ENCODE peak calls at places on chromosomes 5 and 9, in six cellular contexts. One of them, this sample, is unnamed.

GRCh38 chr9:27835286-27835685 is 262.0 kb upstream of the C9orf72 start:
- DNase-seq in stimulated activated CD8-positive, alpha-beta memory T cell treated with anti-CD3 and anti-CD28 coated beads, Interleukin-2, amount 100 ng/mL, for 48 hours: no peak
- DNase-seq in T-helper 1 cell: no peak
- DNase-seq in heart left ventricle: no peak
- DNase-seq in iris pigment epithelial cell: no peak
- DNase-seq in RPMI8226: no peak
- DNase-seq in this sample: no peak

GRCh38 chr9:15135167-15135792 is 171.7 kb downstream of the TTC39B start:
- DNase-seq in stimulated activated CD8-positive, alpha-beta memory T cell treated with anti-CD3 and anti-CD28 coated beads, Interleukin-2, amount 100 ng/mL, for 48 hours: peak; percentile 11
- DNase-seq in T-helper 1 cell: peak; percentile 18
- DNase-seq in heart left ventricle: peak; percentile 44
- DNase-seq in iris pigment epithelial cell: peak; percentile 72
- DNase-seq in RPMI8226: peak; percentile 53
- DNase-seq in this sample: peak; percentile 73

GRCh38 chr9:97934321-97935115 is 3.5 kb downstream of the HEMGN start:
- DNase-seq in stimulated activated CD8-positive, alpha-beta memory T cell treated with anti-CD3 and anti-CD28 coated beads, Interleukin-2, amount 100 ng/mL, for 48 hours: no peak
- DNase-seq in T-helper 1 cell: no peak
- DNase-seq in heart left ventricle: no peak
- DNase-seq in iris pigment epithelial cell: no peak
- DNase-seq in RPMI8226: peak; percentile 4
- DNase-seq in this sample: no peak

GRCh38 chr9:137433349-137433915 is 7.7 kb downstream of the ENTPD8 start:
- DNase-seq in stimulated activated CD8-positive, alpha-beta memory T cell treated with anti-CD3 and anti-CD28 coated beads, Interleukin-2, amount 100 ng/mL, for 48 hours: no peak
- DNase-seq in T-helper 1 cell: no peak
- DNase-seq in heart left ventricle: peak; percentile 28
- DNase-seq in iris pigment epithelial cell: no peak
- DNase-seq in RPMI8226: no peak
- DNase-seq in this sample: no peak

GRCh38 chr5:30156156-30156555 is 1037.3 kb upstream of the CDH6 start:
- DNase-seq in stimulated activated CD8-positive, alpha-beta memory T cell treated with anti-CD3 and anti-CD28 coated beads, Interleukin-2, amount 100 ng/mL, for 48 hours: no peak
- DNase-seq in T-helper 1 cell: no peak
- DNase-seq in heart left ventricle: no peak
- DNase-seq in iris pigment epithelial cell: no peak
- DNase-seq in RPMI8226: no peak
- DNase-seq in this sample: peak; percentile 33

GRCh38 chr9:111900081-111900805 is 3.6 kb downstream of the UGCG start:
- DNase-seq in stimulated activated CD8-positive, alpha-beta memory T cell treated with anti-CD3 and anti-CD28 coated beads, Interleukin-2, amount 100 ng/mL, for 48 hours: no peak
- DNase-seq in T-helper 1 cell: no peak
- DNase-seq in heart left ventricle: no peak
- DNase-seq in iris pigment epithelial cell: no peak
- DNase-seq in RPMI8226: no peak
- DNase-seq in this sample: no peak

GRCh38 chr9:108565651-108566378 is 290.0 kb downstream of the ACTL7B start:
- DNase-seq in stimulated activated CD8-positive, alpha-beta memory T cell treated with anti-CD3 and anti-CD28 coated beads, Interleukin-2, amount 100 ng/mL, for 48 hours: no peak
- DNase-seq in T-helper 1 cell: no peak
- DNase-seq in heart left ventricle: no peak
- DNase-seq in iris pigment epithelial cell: peak; percentile 80
- DNase-seq in RPMI8226: peak; percentile 51
- DNase-seq in this sample: peak; percentile 92

GRCh38 chr5:173557123-173557903 is 59.1 kb downstream of the BOD1 start:
- DNase-seq in stimulated activated CD8-positive, alpha-beta memory T cell treated with anti-CD3 and anti-CD28 coated beads, Interleukin-2, amount 100 ng/mL, for 48 hours: no peak
- DNase-seq in T-helper 1 cell: no peak
- DNase-seq in heart left ventricle: no peak
- DNase-seq in iris pigment epithelial cell: peak; percentile 16
- DNase-seq in RPMI8226: no peak
- DNase-seq in this sample: no peak

GRCh38 chr9:90848866-90849265 is 47.2 kb downstream of the SYK start:
- DNase-seq in stimulated activated CD8-positive, alpha-beta memory T cell treated with anti-CD3 and anti-CD28 coated beads, Interleukin-2, amount 100 ng/mL, for 48 hours: no peak
- DNase-seq in T-helper 1 cell: no peak
- DNase-seq in heart left ventricle: no peak
- DNase-seq in iris pigment epithelial cell: no peak
- DNase-seq in RPMI8226: no peak
- DNase-seq in this sample: no peak

GRCh38 chr9:3880851-3881250 is 355.1 kb upstream of the RFX3 start:
- DNase-seq in stimulated activated CD8-positive, alpha-beta memory T cell treated with anti-CD3 and anti-CD28 coated beads, Interleukin-2, amount 100 ng/mL, for 48 hours: no peak
- DNase-seq in T-helper 1 cell: no peak
- DNase-seq in heart left ventricle: no peak
- DNase-seq in iris pigment epithelial cell: peak; percentile 97
- DNase-seq in RPMI8226: no peak
- DNase-seq in this sample: peak; percentile 92

GRCh38 chr9:123375725-123376132 is 19.7 kb downstream of the CRB2 start:
- DNase-seq in stimulated activated CD8-positive, alpha-beta memory T cell treated with anti-CD3 and anti-CD28 coated beads, Interleukin-2, amount 100 ng/mL, for 48 hours: no peak
- DNase-seq in T-helper 1 cell: no peak
- DNase-seq in heart left ventricle: no peak
- DNase-seq in iris pigment epithelial cell: peak; percentile 26
- DNase-seq in RPMI8226: no peak
- DNase-seq in this sample: no peak

GRCh38 chr9:33263131-33263935 is 1.2 kb downstream of the BAG1 start:
- DNase-seq in stimulated activated CD8-positive, alpha-beta memory T cell treated with anti-CD3 and anti-CD28 coated beads, Interleukin-2, amount 100 ng/mL, for 48 hours: no peak
- DNase-seq in T-helper 1 cell: no peak
- DNase-seq in heart left ventricle: no peak
- DNase-seq in iris pigment epithelial cell: peak; percentile 41
- DNase-seq in RPMI8226: peak; percentile 48
- DNase-seq in this sample: peak; percentile 32

GRCh38 chr5:16625116-16625515 is 8.3 kb upstream of the RETREG1 start:
- DNase-seq in stimulated activated CD8-positive, alpha-beta memory T cell treated with anti-CD3 and anti-CD28 coated beads, Interleukin-2, amount 100 ng/mL, for 48 hours: no peak
- DNase-seq in T-helper 1 cell: no peak
- DNase-seq in heart left ventricle: no peak
- DNase-seq in iris pigment epithelial cell: no peak
- DNase-seq in RPMI8226: no peak
- DNase-seq in this sample: no peak

GRCh38 chr5:6432206-6432605 is 16.5 kb upstream of the UBE2QL1 start:
- DNase-seq in stimulated activated CD8-positive, alpha-beta memory T cell treated with anti-CD3 and anti-CD28 coated beads, Interleukin-2, amount 100 ng/mL, for 48 hours: no peak
- DNase-seq in T-helper 1 cell: no peak
- DNase-seq in heart left ventricle: no peak
- DNase-seq in iris pigment epithelial cell: no peak
- DNase-seq in RPMI8226: no peak
- DNase-seq in this sample: no peak

GRCh38 chr5:169717298-169717697 is 80.2 kb downstream of the DOCK2 start:
- DNase-seq in stimulated activated CD8-positive, alpha-beta memory T cell treated with anti-CD3 and anti-CD28 coated beads, Interleukin-2, amount 100 ng/mL, for 48 hours: no peak
- DNase-seq in T-helper 1 cell: no peak
- DNase-seq in heart left ventricle: no peak
- DNase-seq in iris pigment epithelial cell: peak; percentile 52
- DNase-seq in RPMI8226: no peak
- DNase-seq in this sample: peak; percentile 98

GRCh38 chr9:114889802-114890224 is 40.6 kb downstream of the TNFSF8 start:
- DNase-seq in stimulated activated CD8-positive, alpha-beta memory T cell treated with anti-CD3 and anti-CD28 coated beads, Interleukin-2, amount 100 ng/mL, for 48 hours: no peak
- DNase-seq in T-helper 1 cell: no peak
- DNase-seq in heart left ventricle: no peak
- DNase-seq in iris pigment epithelial cell: peak; percentile 9
- DNase-seq in RPMI8226: peak; percentile 53
- DNase-seq in this sample: no peak

GRCh38 chr5:54742417-54742889 is 224.9 kb downstream of the SNX18 start:
- DNase-seq in stimulated activated CD8-positive, alpha-beta memory T cell treated with anti-CD3 and anti-CD28 coated beads, Interleukin-2, amount 100 ng/mL, for 48 hours: no peak
- DNase-seq in T-helper 1 cell: no peak
- DNase-seq in heart left ventricle: peak; percentile 29
- DNase-seq in iris pigment epithelial cell: peak; percentile 80
- DNase-seq in RPMI8226: peak; percentile 76
- DNase-seq in this sample: peak; percentile 92

GRCh38 chr9:130220351-130220750 is 45.2 kb upstream of the HMCN2 start:
- DNase-seq in stimulated activated CD8-positive, alpha-beta memory T cell treated with anti-CD3 and anti-CD28 coated beads, Interleukin-2, amount 100 ng/mL, for 48 hours: no peak
- DNase-seq in T-helper 1 cell: no peak
- DNase-seq in heart left ventricle: no peak
- DNase-seq in iris pigment epithelial cell: peak; percentile 27
- DNase-seq in RPMI8226: no peak
- DNase-seq in this sample: no peak

GRCh38 chr9:2791246-2791645 is 52.6 kb downstream of the PUM3 start:
- DNase-seq in stimulated activated CD8-positive, alpha-beta memory T cell treated with anti-CD3 and anti-CD28 coated beads, Interleukin-2, amount 100 ng/mL, for 48 hours: no peak
- DNase-seq in T-helper 1 cell: no peak
- DNase-seq in heart left ventricle: no peak
- DNase-seq in iris pigment epithelial cell: no peak
- DNase-seq in RPMI8226: no peak
- DNase-seq in this sample: no peak

GRCh38 chr5:57845025-57845424 is 362.4 kb upstream of the ACTBL2 start:
- DNase-seq in stimulated activated CD8-positive, alpha-beta memory T cell treated with anti-CD3 and anti-CD28 coated beads, Interleukin-2, amount 100 ng/mL, for 48 hours: no peak
- DNase-seq in T-helper 1 cell: no peak
- DNase-seq in heart left ventricle: no peak
- DNase-seq in iris pigment epithelial cell: peak; percentile 45
- DNase-seq in RPMI8226: no peak
- DNase-seq in this sample: peak; percentile 32

GRCh38 chr9:111559000-111559610 is 34.1 kb downstream of the ZNF483 start:
- DNase-seq in stimulated activated CD8-positive, alpha-beta memory T cell treated with anti-CD3 and anti-CD28 coated beads, Interleukin-2, amount 100 ng/mL, for 48 hours: no peak
- DNase-seq in T-helper 1 cell: no peak
- DNase-seq in heart left ventricle: no peak
- DNase-seq in iris pigment epithelial cell: peak; percentile 77
- DNase-seq in RPMI8226: no peak
- DNase-seq in this sample: peak; percentile 59

GRCh38 chr5:31273161-31273560 is 79.7 kb downstream of the CDH6 start:
- DNase-seq in stimulated activated CD8-positive, alpha-beta memory T cell treated with anti-CD3 and anti-CD28 coated beads, Interleukin-2, amount 100 ng/mL, for 48 hours: no peak
- DNase-seq in T-helper 1 cell: no peak
- DNase-seq in heart left ventricle: no peak
- DNase-seq in iris pigment epithelial cell: peak; percentile 21
- DNase-seq in RPMI8226: no peak
- DNase-seq in this sample: no peak

GRCh38 chr5:82349651-82350050 is 71.5 kb upstream of the RPS23 start:
- DNase-seq in stimulated activated CD8-positive, alpha-beta memory T cell treated with anti-CD3 and anti-CD28 coated beads, Interleukin-2, amount 100 ng/mL, for 48 hours: peak; percentile 37
- DNase-seq in T-helper 1 cell: no peak
- DNase-seq in heart left ventricle: no peak
- DNase-seq in iris pigment epithelial cell: no peak
- DNase-seq in RPMI8226: peak; percentile 49
- DNase-seq in this sample: peak; percentile 39

GRCh38 chr9:78021692-78022091 is 9.9 kb downstream of the GNAQ start:
- DNase-seq in stimulated activated CD8-positive, alpha-beta memory T cell treated with anti-CD3 and anti-CD28 coated beads, Interleukin-2, amount 100 ng/mL, for 48 hours: no peak
- DNase-seq in T-helper 1 cell: no peak
- DNase-seq in heart left ventricle: peak; percentile 44
- DNase-seq in iris pigment epithelial cell: peak; percentile 66
- DNase-seq in RPMI8226: no peak
- DNase-seq in this sample: no peak

GRCh38 chr9:14561929-14562386 is 131.3 kb downstream of the ZDHHC21 start:
- DNase-seq in stimulated activated CD8-positive, alpha-beta memory T cell treated with anti-CD3 and anti-CD28 coated beads, Interleukin-2, amount 100 ng/mL, for 48 hours: no peak
- DNase-seq in T-helper 1 cell: no peak
- DNase-seq in heart left ventricle: no peak
- DNase-seq in iris pigment epithelial cell: no peak
- DNase-seq in RPMI8226: no peak
- DNase-seq in this sample: no peak

GRCh38 chr5:157568717-157569116 is 6.9 kb downstream of the ADAM19 start:
- DNase-seq in stimulated activated CD8-positive, alpha-beta memory T cell treated with anti-CD3 and anti-CD28 coated beads, Interleukin-2, amount 100 ng/mL, for 48 hours: no peak
- DNase-seq in T-helper 1 cell: no peak
- DNase-seq in heart left ventricle: no peak
- DNase-seq in iris pigment epithelial cell: no peak
- DNase-seq in RPMI8226: no peak
- DNase-seq in this sample: no peak

GRCh38 chr5:72920690-72921089 is 35.2 kb upstream of the FCHO2 start:
- DNase-seq in stimulated activated CD8-positive, alpha-beta memory T cell treated with anti-CD3 and anti-CD28 coated beads, Interleukin-2, amount 100 ng/mL, for 48 hours: no peak
- DNase-seq in T-helper 1 cell: no peak
- DNase-seq in heart left ventricle: no peak
- DNase-seq in iris pigment epithelial cell: peak; percentile 34
- DNase-seq in RPMI8226: peak; percentile 18
- DNase-seq in this sample: peak; percentile 44

GRCh38 chr9:116027511-116027910 is 126.1 kb upstream of the PAPPA start:
- DNase-seq in stimulated activated CD8-positive, alpha-beta memory T cell treated with anti-CD3 and anti-CD28 coated beads, Interleukin-2, amount 100 ng/mL, for 48 hours: no peak
- DNase-seq in T-helper 1 cell: no peak
- DNase-seq in heart left ventricle: no peak
- DNase-seq in iris pigment epithelial cell: peak; percentile 91
- DNase-seq in RPMI8226: no peak
- DNase-seq in this sample: peak; percentile 56

GRCh38 chr9:83403864-83404263 is 134.3 kb downstream of the FRMD3 start:
- DNase-seq in stimulated activated CD8-positive, alpha-beta memory T cell treated with anti-CD3 and anti-CD28 coated beads, Interleukin-2, amount 100 ng/mL, for 48 hours: no peak
- DNase-seq in T-helper 1 cell: no peak
- DNase-seq in heart left ventricle: no peak
- DNase-seq in iris pigment epithelial cell: peak; percentile 4
- DNase-seq in RPMI8226: no peak
- DNase-seq in this sample: no peak

GRCh38 chr5:54455413-54456157 is at the start of gene HSPB3:
- DNase-seq in stimulated activated CD8-positive, alpha-beta memory T cell treated with anti-CD3 and anti-CD28 coated beads, Interleukin-2, amount 100 ng/mL, for 48 hours: no peak
- DNase-seq in T-helper 1 cell: no peak
- DNase-seq in heart left ventricle: peak; percentile 82
- DNase-seq in iris pigment epithelial cell: no peak
- DNase-seq in RPMI8226: no peak
- DNase-seq in this sample: peak; percentile 59

GRCh38 chr5:132000677-132001453 is 10.6 kb downstream of the ACSL6 start:
- DNase-seq in stimulated activated CD8-positive, alpha-beta memory T cell treated with anti-CD3 and anti-CD28 coated beads, Interleukin-2, amount 100 ng/mL, for 48 hours: no peak
- DNase-seq in T-helper 1 cell: peak; percentile 22
- DNase-seq in heart left ventricle: no peak
- DNase-seq in iris pigment epithelial cell: no peak
- DNase-seq in RPMI8226: no peak
- DNase-seq in this sample: no peak

GRCh38 chr9:127537792-127538191 is 74.3 kb upstream of the STXBP1 start:
- DNase-seq in stimulated activated CD8-positive, alpha-beta memory T cell treated with anti-CD3 and anti-CD28 coated beads, Interleukin-2, amount 100 ng/mL, for 48 hours: no peak
- DNase-seq in T-helper 1 cell: no peak
- DNase-seq in heart left ventricle: peak; percentile 21
- DNase-seq in iris pigment epithelial cell: no peak
- DNase-seq in RPMI8226: no peak
- DNase-seq in this sample: peak; percentile 49

GRCh38 chr5:36494756-36495637 is 111.4 kb upstream of the SLC1A3 start:
- DNase-seq in stimulated activated CD8-positive, alpha-beta memory T cell treated with anti-CD3 and anti-CD28 coated beads, Interleukin-2, amount 100 ng/mL, for 48 hours: no peak
- DNase-seq in T-helper 1 cell: no peak
- DNase-seq in heart left ventricle: no peak
- DNase-seq in iris pigment epithelial cell: no peak
- DNase-seq in RPMI8226: no peak
- DNase-seq in this sample: peak; percentile 52

GRCh38 chr9:113380869-113381378 is 4.1 kb upstream of the HDHD3 start:
- DNase-seq in stimulated activated CD8-positive, alpha-beta memory T cell treated with anti-CD3 and anti-CD28 coated beads, Interleukin-2, amount 100 ng/mL, for 48 hours: no peak
- DNase-seq in T-helper 1 cell: no peak
- DNase-seq in heart left ventricle: no peak
- DNase-seq in iris pigment epithelial cell: no peak
- DNase-seq in RPMI8226: peak; percentile 79
- DNase-seq in this sample: peak; percentile 74

GRCh38 chr5:40879163-40879942 is 29.9 kb upstream of the C7 start:
- DNase-seq in stimulated activated CD8-positive, alpha-beta memory T cell treated with anti-CD3 and anti-CD28 coated beads, Interleukin-2, amount 100 ng/mL, for 48 hours: no peak
- DNase-seq in T-helper 1 cell: no peak
- DNase-seq in heart left ventricle: no peak
- DNase-seq in iris pigment epithelial cell: peak; percentile 33
- DNase-seq in RPMI8226: peak; percentile 6
- DNase-seq in this sample: peak; percentile 25

GRCh38 chr9:136773386-136774044 is 9.2 kb upstream of the LCN15 start:
- DNase-seq in stimulated activated CD8-positive, alpha-beta memory T cell treated with anti-CD3 and anti-CD28 coated beads, Interleukin-2, amount 100 ng/mL, for 48 hours: no peak
- DNase-seq in T-helper 1 cell: no peak
- DNase-seq in heart left ventricle: no peak
- DNase-seq in iris pigment epithelial cell: peak; percentile 21
- DNase-seq in RPMI8226: peak; percentile 69
- DNase-seq in this sample: no peak

GRCh38 chr5:137831526-137831925 is 36.1 kb upstream of the MYOT start:
- DNase-seq in stimulated activated CD8-positive, alpha-beta memory T cell treated with anti-CD3 and anti-CD28 coated beads, Interleukin-2, amount 100 ng/mL, for 48 hours: no peak
- DNase-seq in T-helper 1 cell: no peak
- DNase-seq in heart left ventricle: no peak
- DNase-seq in iris pigment epithelial cell: no peak
- DNase-seq in RPMI8226: no peak
- DNase-seq in this sample: no peak

GRCh38 chr5:93163010-93163663 is 417.9 kb downstream of the NR2F1-AS1 start:
- DNase-seq in stimulated activated CD8-positive, alpha-beta memory T cell treated with anti-CD3 and anti-CD28 coated beads, Interleukin-2, amount 100 ng/mL, for 48 hours: no peak
- DNase-seq in T-helper 1 cell: no peak
- DNase-seq in heart left ventricle: no peak
- DNase-seq in iris pigment epithelial cell: peak; percentile 96
- DNase-seq in RPMI8226: no peak
- DNase-seq in this sample: peak; percentile 86

This sample was measured in epithelial cell of esophagus.